ENCODE peak calls at places on chromosomes 16 and 17, in five cellular contexts. Y, V, B, K and H are unnamed samples.

GRCh38 chr17:81667754-81668153 is 1.2 kb downstream of the CCDC137 start:
- DNase-seq in K (no peak), Y (no peak), B (no peak), V (no peak), H (no peak)

GRCh38 chr16:88922114-88922825 is 54.7 kb downstream of the CBFA2T3 start:
- DNase-seq in K (peak), V (no peak), B (no peak), Y (no peak), H (no peak)

GRCh38 chr17:58755577-58756245 is at the start of gene PPM1E:
- DNase-seq in Y (peak), B (no peak), V (peak), K (peak), H (no peak)

GRCh38 chr17:48282303-48282702 is 147.7 kb downstream of the SKAP1 start:
- DNase-seq in V (no peak), Y (no peak), B (no peak), K (no peak), H (no peak)

GRCh38 chr17:42458497-42459255 is at the start of gene ATP6V0A1:
- DNase-seq in B (peak), K (peak), V (peak), Y (peak), H (peak)

GRCh38 chr17:57360266-57360665 is 103.9 kb downstream of the MSI2 start:
- DNase-seq in V (no peak), B (no peak), Y (no peak), K (no peak), H (no peak)

GRCh38 chr16:27286446-27286845 is 17.9 kb upstream of the NSMCE1 start:
- DNase-seq in B (no peak), Y (no peak), K (no peak), V (peak), H (no peak)

GRCh38 chr16:84718-85452 is 6.9 kb downstream of the MPG start:
- DNase-seq in K (no peak), Y (no peak), V (no peak), B (peak), H (no peak)

GRCh38 chr17:22570144-22570845 is 878.0 kb downstream of the KCNJ18 start:
- DNase-seq in B (no peak), K (no peak), V (no peak), Y (no peak), H (no peak)

GRCh38 chr17:39069114-39069756 is 82.2 kb downstream of the PLXDC1 start:
- DNase-seq in K (no peak), V (peak), Y (no peak), B (no peak), H (no peak)

GRCh38 chr17:79837888-79838540 is 1.2 kb downstream of the CBX4 start:
- DNase-seq in K (no peak), B (no peak), Y (no peak), V (no peak), H (no peak)

GRCh38 chr17:78774956-78775571 is 7.0 kb downstream of the CYTH1 start:
- DNase-seq in B (no peak), V (no peak), K (no peak), Y (no peak), H (no peak)

GRCh38 chr16:1167276-1168107 is 14.6 kb downstream of the CACNA1H start:
- DNase-seq in V (no peak), B (no peak), Y (no peak), K (no peak), H (no peak)

GRCh38 chr16:7501868-7502267 is 169.2 kb downstream of the RBFOX1 start:
- DNase-seq in Y (no peak), V (no peak), B (no peak), K (no peak), H (no peak)

GRCh38 chr16:4501071-4501478 is 24.9 kb downstream of the HMOX2 start:
- DNase-seq in K (no peak), V (peak), B (no peak), Y (no peak), H (no peak)

GRCh38 chr17:50151937-50152547 is 1.6 kb upstream of the PPP1R9B start:
- DNase-seq in Y (peak), B (no peak), V (peak), K (peak), H (peak)

GRCh38 chr16:23920899-23921298 is 85.1 kb downstream of the PRKCB start:
- DNase-seq in B (no peak), Y (no peak), V (no peak), K (no peak), H (no peak)

GRCh38 chr16:55660776-55661175 is 5.0 kb downstream of the SLC6A2 start:
- DNase-seq in Y (no peak), K (no peak), B (no peak), V (no peak), H (no peak)

GRCh38 chr16:83943516-83944050 is 9.5 kb upstream of the OSGIN1 start:
- DNase-seq in K (no peak), Y (no peak), V (no peak), B (no peak), H (no peak)
- TF ChIP-seq ATF3 in K (no peak), Y (no peak), V (no peak), B (no peak), H (no peak)

DNA sequence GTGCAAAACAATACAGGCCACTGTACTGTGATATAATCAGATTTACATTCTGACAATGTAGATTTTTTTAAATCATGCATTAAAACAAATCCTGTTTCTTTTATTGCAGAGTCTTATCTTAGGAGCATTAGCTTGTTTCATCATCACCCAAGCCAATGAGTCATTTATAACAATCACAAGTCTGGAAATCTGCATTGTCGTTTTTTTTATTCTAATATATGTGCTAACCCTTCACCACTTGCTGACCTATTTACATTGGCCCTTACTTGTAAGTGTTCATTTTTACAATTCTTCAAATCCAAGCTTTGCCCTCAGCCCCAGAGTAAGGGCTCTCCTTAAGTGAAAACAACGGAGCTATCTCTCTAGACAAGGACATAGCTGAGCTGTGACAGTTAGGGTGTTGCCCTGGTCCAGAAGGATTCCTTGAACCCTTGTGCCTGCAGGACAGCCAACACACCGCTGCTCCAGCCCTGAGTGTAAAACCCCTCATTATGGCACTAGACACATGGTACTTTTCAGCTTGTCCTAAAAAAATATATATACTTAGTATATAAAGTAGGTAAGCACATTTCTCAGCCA is 3.7 kb downstream of the CMTM1 start:
- DNase-seq in B (no peak), K (no peak), V (no peak), Y (no peak), H (no peak)
- TF ChIP-seq SP1 in B (no peak), K (no peak), V (no peak), Y (no peak), H (peak)

GRCh38 chr17:40815381-40815780 is 7.0 kb downstream of the KRT10 start:
- DNase-seq in Y (no peak), B (no peak), V (no peak), K (no peak), H (no peak)

GRCh38 chr17:40818733-40819527 is 3.5 kb downstream of the KRT10 start:
- DNase-seq in V (peak), Y (peak), B (no peak), K (peak), H (peak)

GRCh38 chr17:40816569-40816968 is 5.8 kb downstream of the KRT10 start:
- DNase-seq in K (no peak), V (no peak), Y (peak), B (no peak), H (no peak)

GRCh38 chr17:40818343-40818732 is 4.1 kb downstream of the KRT10 start:
- DNase-seq in Y (no peak), B (no peak), V (no peak), K (no peak), H (no peak)

DNA sequence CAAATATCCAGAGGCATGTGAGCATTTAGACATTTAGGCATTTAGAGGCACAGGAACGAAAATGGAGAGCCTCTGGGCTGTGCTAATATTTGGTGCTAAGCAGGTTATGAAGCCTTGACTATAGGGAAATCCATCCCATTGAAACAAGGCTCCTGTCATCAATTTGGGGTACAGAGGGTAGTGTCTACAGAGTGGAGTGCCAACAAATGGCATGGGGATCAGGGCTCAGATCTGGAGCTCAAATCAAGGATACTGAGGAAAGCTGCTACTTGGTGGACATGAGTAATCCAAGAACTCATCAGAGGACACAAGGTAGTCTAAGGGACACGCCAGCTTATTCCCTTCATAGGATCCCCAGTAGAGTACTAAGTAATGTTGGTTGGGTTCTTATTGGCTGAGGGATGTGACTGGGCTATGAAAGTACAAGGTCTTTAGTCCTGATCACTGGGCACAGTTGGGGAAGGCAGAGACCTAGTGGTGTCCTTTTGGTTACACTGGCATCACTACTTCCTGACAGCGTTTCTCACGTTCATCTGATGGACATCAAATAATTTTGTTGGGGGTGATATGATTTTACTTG is 5.2 kb downstream of the KRT10 start:
- DNase-seq in B (no peak), V (no peak), K (no peak), Y (no peak), H (no peak)
- TF ChIP-seq SRF in B (no peak), V (no peak), K (no peak), Y (no peak), H (no peak)

GRCh38 chr16:74309789-74310781 is 13.5 kb downstream of the PSMD7 start:
- DNase-seq in V (peak), Y (peak), B (no peak), K (no peak), H (peak)
- TF ChIP-seq ATF3 in V (no peak), Y (no peak), B (no peak), K (no peak), H (no peak)

GRCh38 chr16:57268804-57269800 is 15.4 kb downstream of the PLLP start:
- DNase-seq in V (peak), Y (peak), B (no peak), K (no peak), H (no peak)
- TF ChIP-seq SP1 in V (no peak), Y (peak), B (no peak), K (no peak), H (no peak)